ENCODE peak calls at places on chromosomes 13 and 19, in ten cellular contexts. C is activated CD8-positive, alpha-beta memory T cell treated with anti-CD3 and anti-CD28 coated beads, Interleukin-2, amount 10 ng/mL, durations not matched to agents 7 days and 5 days; H is mesothelial cell of epicardium; X is NCI-H1048; L is stimulated activated CD4-positive, alpha-beta T cell treated with anti-CD3 and anti-CD28 coated beads, Interleukin-12 subunit alpha, Interleukin-12 subunit beta, amount 100 ng/mL, for 24 hours; O is T-helper 17 cell; T is H9; A is K562; D is endothelial cell; Y is ACHN. F is an unnamed sample.

GRCh38 chr13:74838096-74838495 is 643.9 kb downstream of the TBC1D4 start:
- DNase-seq in O (no peak), D (no peak), X (no peak), L (no peak), A (no peak), T (no peak), C (no peak), Y (no peak), H (no peak), F (no peak)

GRCh38 chr19:48757089-48757675 is 1.9 kb downstream of the FGF21 start:
- DNase-seq in D (no peak), A (no peak), L (no peak), O (no peak), X (no peak), Y (no peak), H (no peak), C (no peak), T (no peak), F (peak; percentile 42)

GRCh38 chr13:109857325-109857724 is 70.9 kb upstream of the IRS2 start:
- DNase-seq in A (no peak), H (no peak), D (no peak), T (no peak), O (no peak), X (no peak), C (no peak), L (no peak), Y (no peak), F (no peak)

GRCh38 chr19:51637362-51637978 is 7.3 kb upstream of the SIGLEC5 start:
- DNase-seq in L (no peak), Y (peak; percentile 25), C (no peak), H (no peak), O (no peak), A (peak; percentile 57), X (no peak), D (no peak), T (no peak), F (peak; percentile 1)

GRCh38 chr13:105573134-105573533 is 962.3 kb downstream of the EFNB2 start:
- DNase-seq in L (no peak), D (no peak), X (no peak), A (no peak), T (no peak), H (no peak), C (no peak), O (no peak), Y (no peak), F (no peak)

GRCh38 chr13:26971990-26972888 is 199.4 kb downstream of the USP12 start:
- DNase-seq in A (peak; percentile 24), T (peak; percentile 83), X (no peak), D (peak; percentile 32), O (no peak), Y (no peak), L (no peak), C (peak; percentile 57), H (no peak), F (peak; percentile 76)

GRCh38 chr13:90400372-90400771 is 947.1 kb upstream of the MIR17HG start:
- DNase-seq in L (no peak), O (no peak), T (no peak), C (no peak), Y (no peak), D (no peak), H (no peak), A (no peak), X (no peak), F (no peak)

GRCh38 chr19:35066121-35066520 is 24.6 kb downstream of the HPN start:
- DNase-seq in C (no peak), X (no peak), D (no peak), Y (no peak), L (no peak), A (no peak), O (no peak), H (no peak), T (no peak), F (no peak)

GRCh38 chr13:55439450-55439849 is 1701.3 kb upstream of the PRR20A start:
- DNase-seq in H (no peak), D (no peak), A (no peak), C (no peak), L (no peak), T (no peak), X (no peak), Y (no peak), O (no peak), F (peak; percentile 13)

GRCh38 chr19:7839476-7839875 is 9.5 kb downstream of the EVI5L start:
- DNase-seq in A (no peak), H (no peak), C (no peak), L (no peak), T (no peak), X (no peak), O (no peak), Y (no peak), D (no peak), F (no peak)

GRCh38 chr13:97194473-97194872 is 27.7 kb upstream of the MBNL2 start:
- DNase-seq in T (no peak), C (no peak), H (no peak), Y (peak; percentile 35), O (no peak), A (no peak), L (no peak), X (no peak), D (no peak), F (peak; percentile 25)

GRCh38 chr19:55461974-55462628 is 659 bp upstream of the ISOC2 start:
- DNase-seq in Y (peak; percentile 45), D (no peak), C (no peak), T (no peak), A (peak; percentile 76), L (no peak), H (no peak), X (no peak), O (no peak), F (no peak)

GRCh38 chr19:58569943-58570670 is 3.0 kb downstream of the MZF1 start:
- DNase-seq in T (no peak), L (no peak), A (no peak), Y (no peak), X (no peak), H (peak; percentile 18), D (no peak), C (peak; percentile 40), O (no peak), F (no peak)